ENCODE peak calls at places on chromosomes 6 and 20, in five cellular contexts. D is GM03348; L is OCI-LY7; Z is GM13976; W is stimulated activated naive B cell treated with anti-CD40 and anti-IgM and Interleukin-4, amounts not matched to agents 10 μg/mL and 1 μg/mL and 100 μg/mL, for 72 hours. E is an unnamed sample.

GRCh38 chr6:34055223-34055933 is 90.5 kb downstream of the GRM4 start:
- DNase-seq in Z (peak; percentile 86), W (peak; percentile 33), L (peak; percentile 83), D (peak; percentile 84), E (peak; percentile 69)

GRCh38 chr6:131761061-131761761 is 46.6 kb upstream of the ENPP1 start:
- DNase-seq in Z (no peak), W (no peak), L (no peak), D (peak; percentile 44), E (peak; percentile 31)

GRCh38 chr6:118810420-118811027 is 83.4 kb upstream of the ASF1A start:
- DNase-seq in D (no peak), Z (no peak), W (peak; percentile 19), L (peak; percentile 50), E (no peak)

GRCh38 chr20:40160151-40160550 is 528.9 kb downstream of the MAFB start:
- DNase-seq in Z (peak; percentile 12), D (peak; percentile 62), W (no peak), L (peak; percentile 58), E (peak; percentile 51)

GRCh38 chr6:161462148-161462547 is 188.3 kb upstream of the AGPAT4 start:
- DNase-seq in Z (no peak), D (no peak), L (no peak), W (no peak), E (no peak)

GRCh38 chr6:6678185-6678671 is 89.7 kb downstream of the LY86 start:
- DNase-seq in D (no peak), Z (no peak), L (no peak), W (no peak), E (peak; percentile 43)

GRCh38 chr6:167839343-167839742 is 12.6 kb downstream of the AFDN start:
- DNase-seq in W (no peak), Z (no peak), L (no peak), D (no peak), E (no peak)

GRCh38 chr6:156557269-156557885 is 219.8 kb upstream of the ARID1B start:
- DNase-seq in W (peak; percentile 11), L (no peak), Z (no peak), D (peak; percentile 32), E (peak; percentile 56)

GRCh38 chr20:58546756-58547526 is 31.7 kb upstream of the APCDD1L start:
- DNase-seq in Z (no peak), W (no peak), L (no peak), D (no peak), E (no peak)

GRCh38 chr6:38103921-38104320 is 284.4 kb downstream of the ZFAND3 start:
- DNase-seq in L (no peak), W (no peak), Z (no peak), D (no peak), E (no peak)

GRCh38 chr20:23049201-23049932 is at the start of gene THBD:
- DNase-seq in L (no peak), Z (peak; percentile 37), D (peak; percentile 78), W (no peak), E (peak; percentile 59)

GRCh38 chr6:136782021-136782770 is 10.1 kb downstream of the MAP3K5 start:
- DNase-seq in W (no peak), L (no peak), Z (no peak), D (peak; percentile 46), E (peak; percentile 53)

GRCh38 chr6:52454556-52454955 is 34.4 kb downstream of the EFHC1 start:
- DNase-seq in D (peak; percentile 5), Z (no peak), W (no peak), L (no peak), E (no peak)

E was measured in AG08395.